ENCODE peak calls at places on chromosome 12, in six cellular contexts. W, P, R, X, N and T are unnamed samples.

GRCh38 chr12:91072931-91073330 is 15.1 kb upstream of the KERA start:
- DNase-seq in W (no peak), P (no peak), R (no peak), X (no peak), N (no peak), T (no peak)

GRCh38 chr12:22672951-22673350 is 48.0 kb downstream of the ETNK1 start:
- DNase-seq in W (no peak), P (no peak), R (no peak), X (peak; percentile 79), N (no peak), T (no peak)

GRCh38 chr12:54958048-54958658 is 26.4 kb downstream of the TESPA1 start:
- DNase-seq in W (peak; percentile 51), P (peak; percentile 48), R (peak; percentile 72), X (peak; percentile 72), N (no peak), T (peak; percentile 83)

GRCh38 chr12:52615208-52615868 is 3.0 kb downstream of the KRT73 start:
- DNase-seq in W (no peak), P (no peak), R (no peak), X (peak; percentile 2), N (no peak), T (peak; percentile 13)

GRCh38 chr12:113919791-113920190 is 46.3 kb downstream of the RBM19 start:
- DNase-seq in W (no peak), P (no peak), R (no peak), X (no peak), N (no peak), T (no peak)

GRCh38 chr12:6550294-6551062 is 5.4 kb downstream of the IFFO1 start:
- DNase-seq in W (no peak), P (peak; percentile 40), R (no peak), X (no peak), N (no peak), T (no peak)

GRCh38 chr12:46450279-46450748 is 77.7 kb upstream of the SLC38A2 start:
- DNase-seq in W (peak; percentile 67), P (no peak), R (peak; percentile 81), X (no peak), N (peak; percentile 58), T (peak; percentile 52)

GRCh38 chr12:11040162-11040561 is 9.0 kb upstream of the TAS2R31 start:
- DNase-seq in W (no peak), P (no peak), R (no peak), X (peak; percentile 29), N (no peak), T (no peak)

GRCh38 chr12:50326636-50327284 is 43.4 kb upstream of the LIMA1 start:
- DNase-seq in W (no peak), P (no peak), R (no peak), X (peak; percentile 72), N (no peak), T (no peak)

GRCh38 chr12:4563336-4563735 is 1.3 kb downstream of the DYRK4 start:
- DNase-seq in W (no peak), P (no peak), R (no peak), X (no peak), N (no peak), T (no peak)

GRCh38 chr12:119925269-119925668 is 48.1 kb upstream of the CIT start:
- DNase-seq in W (no peak), P (no peak), R (no peak), X (no peak), N (no peak), T (no peak)

GRCh38 chr12:10102322-10102721 is 3.5 kb upstream of the CLEC1A start:
- DNase-seq in W (no peak), P (no peak), R (no peak), X (no peak), N (no peak), T (no peak)

GRCh38 chr12:27383429-27384260 is 51.0 kb downstream of the BMAL2 start:
- DNase-seq in W (peak; percentile 74), P (peak; percentile 85), R (peak; percentile 79), X (peak; percentile 89), N (peak; percentile 64), T (peak; percentile 70)

GRCh38 chr12:72274926-72275325 is 2.8 kb downstream of the TRHDE start:
- DNase-seq in W (no peak), P (no peak), R (no peak), X (peak; percentile 79), N (no peak), T (peak; percentile 14)

GRCh38 chr12:130334937-130335336 is 2.8 kb upstream of the PIWIL1 start:
- DNase-seq in W (no peak), P (no peak), R (peak; percentile 31), X (no peak), N (no peak), T (no peak)

GRCh38 chr12:106564678-106565329 is 18.0 kb upstream of the RFX4 start:
- DNase-seq in W (no peak), P (no peak), R (no peak), X (no peak), N (no peak), T (no peak)

GRCh38 chr12:42135264-42135814 is 9.3 kb downstream of the GXYLT1 start:
- DNase-seq in W (no peak), P (no peak), R (no peak), X (peak; percentile 87), N (no peak), T (peak; percentile 82)

GRCh38 chr12:2339022-2339431 is 286.2 kb downstream of the CACNA1C start:
- DNase-seq in W (no peak), P (no peak), R (no peak), X (peak; percentile 96), N (no peak), T (no peak)

GRCh38 chr12:63917864-63918742 is 73.6 kb downstream of the SRGAP1 start:
- DNase-seq in W (no peak), P (peak; percentile 52), R (no peak), X (peak; percentile 96), N (no peak), T (peak; percentile 98)
- H3K4me1 ChIP-seq in W (peaks cover 6% of the 10 kb centered on the region), P (peaks cover 74% of the 10 kb centered on the region), R (no peaks in the 10 kb centered on the region), X (peaks cover 25% of the 10 kb centered on the region), N (no peaks in the 10 kb centered on the region), T (no peaks in the 10 kb centered on the region)

DNA sequence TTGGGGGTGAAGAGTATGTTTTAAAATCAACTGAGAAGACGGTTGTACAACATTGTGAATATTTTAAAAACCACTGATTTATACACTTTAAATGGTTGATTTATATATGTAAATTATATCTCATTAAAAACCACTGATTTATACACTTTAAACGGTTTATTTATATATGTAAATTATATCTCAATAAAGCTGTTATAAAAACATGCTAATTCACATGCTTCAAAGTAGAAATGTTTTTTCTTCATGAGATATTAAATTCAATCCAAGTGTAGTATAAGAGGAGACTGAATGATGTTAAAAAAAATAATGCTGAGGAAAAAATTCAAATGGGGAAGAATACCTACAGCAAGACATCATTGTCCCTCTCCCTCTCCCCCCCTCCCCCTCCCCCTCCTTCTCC is 92.9 kb downstream of the ATXN2 start:
- DNase-seq in W (no peak), P (no peak), R (no peak), X (no peak), N (no peak), T (no peak)
- H3K36me3 ChIP-seq in W (peaks cover 85% of the 10 kb centered on the region), P (peaks cover 1% of the 10 kb centered on the region), R (peaks cover 75% of the 10 kb centered on the region), X (peaks cover 33% of the 10 kb centered on the region), N (peaks cover 82% of the 10 kb centered on the region), T (peaks cover 65% of the 10 kb centered on the region)

DNA sequence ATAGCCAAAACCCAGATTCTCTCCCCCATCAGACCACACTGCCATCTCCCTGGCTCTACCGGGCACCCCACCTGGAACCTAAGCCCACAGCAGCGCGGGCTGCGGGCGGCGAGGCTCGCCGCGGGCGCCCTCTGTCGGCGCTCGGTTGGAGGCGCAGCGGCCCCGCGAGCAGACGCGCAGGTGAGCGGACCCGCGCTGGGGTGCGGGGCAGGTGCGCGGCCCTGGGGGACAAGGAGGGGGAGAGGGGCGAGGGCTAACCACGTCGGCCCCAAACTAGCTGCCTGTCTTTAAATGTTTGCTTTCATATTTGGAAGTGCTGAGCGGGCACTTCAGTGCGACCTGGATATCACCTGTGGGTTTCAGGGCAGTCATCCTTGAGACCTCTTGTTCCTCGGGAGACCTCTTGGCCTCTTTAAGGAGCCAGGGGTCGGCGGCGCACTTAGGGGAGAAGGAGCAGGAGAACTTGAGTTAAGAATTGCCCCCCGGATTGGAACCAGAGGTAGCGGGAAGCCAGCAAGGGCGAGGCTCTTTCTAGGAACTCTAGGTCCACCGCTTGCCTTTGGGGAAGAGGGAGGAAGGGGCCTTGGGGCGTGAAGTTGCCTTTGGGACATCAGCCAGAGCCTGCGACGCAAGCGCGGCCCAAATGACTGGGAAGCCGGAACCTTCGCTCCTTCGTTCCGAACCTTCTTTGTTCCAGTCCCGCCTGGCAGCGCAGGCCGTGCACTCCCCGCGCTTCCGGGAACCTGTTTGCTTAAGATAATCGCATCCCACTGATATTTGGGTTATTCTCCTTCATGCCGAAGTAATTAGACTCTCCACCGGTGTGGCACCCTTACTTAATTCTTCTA is 78.7 kb downstream of the NEDD1 start:
- DNase-seq in W (no peak), P (no peak), R (peak; percentile 37), X (no peak), N (no peak), T (peak; percentile 17)
- H3K4me3 ChIP-seq in W (peak overlapping the region; percentile 21), P (peak overlapping the region; percentile 21), R (peak overlapping the region; percentile 15), X (peak overlapping the region; percentile 10), N (peak overlapping the region; percentile 56), T (peak overlapping the region; percentile 37)

GRCh38 chr12:774051-774614 is 21.8 kb downstream of the WNK1 start:
- DNase-seq in W (no peak), P (no peak), R (no peak), X (no peak), N (no peak), T (peak; percentile 47)
- H3K4me1 ChIP-seq in W (peaks cover 89% of the 10 kb centered on the region), P (peaks cover 5% of the 10 kb centered on the region), R (peaks cover 3% of the 10 kb centered on the region), X (peaks cover 4% of the 10 kb centered on the region), N (peaks cover 65% of the 10 kb centered on the region), T (peaks cover 30% of the 10 kb centered on the region)

DNA sequence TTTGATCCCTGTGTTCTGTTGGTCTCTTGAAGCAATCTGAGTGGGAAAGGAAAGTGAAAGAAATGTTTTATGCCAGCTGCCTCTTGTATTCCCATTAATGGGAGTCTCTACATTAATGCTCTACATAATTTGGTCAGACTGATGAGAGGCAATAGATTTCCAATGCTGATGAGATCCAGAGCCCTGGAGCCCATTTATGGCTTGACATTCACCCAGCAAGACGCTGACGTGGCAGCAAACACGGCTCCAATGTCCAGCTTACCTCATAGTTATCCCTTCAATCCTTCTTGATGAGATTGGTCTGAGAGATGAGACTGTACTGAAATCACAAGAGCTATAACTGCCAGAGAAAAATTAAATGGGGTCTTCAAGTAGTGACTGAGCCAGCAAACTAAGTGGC is 7.1 kb upstream of the MYO1A start:
- DNase-seq in W (no peak), P (no peak), R (no peak), X (no peak), N (no peak), T (no peak)
- H3K36me3 ChIP-seq in W (peaks cover 44% of the 10 kb centered on the region), P (no peaks in the 10 kb centered on the region), R (peaks cover 58% of the 10 kb centered on the region), X (peaks cover 13% of the 10 kb centered on the region), N (peaks cover 40% of the 10 kb centered on the region), T (peaks cover 25% of the 10 kb centered on the region)